ENCODE peak calls at places on chromosomes 11 and 22, in four cellular contexts. M is IMR-90, H is GM12878, R is K562. Y is an unnamed sample.

GRCh38 chr11:119699227-119699626 is 29.8 kb downstream of the NECTIN1 start:
- DNase-seq in M (no peak), H (no peak), R (no peak), Y (no peak)

GRCh38 chr11:104319396-104319795 is 155.4 kb upstream of the PDGFD start:
- DNase-seq in M (no peak), H (no peak), R (no peak), Y (no peak)

GRCh38 chr22:32557424-32557823 is 82.8 kb downstream of the FBXO7 start:
- DNase-seq in M (no peak), H (no peak), R (no peak), Y (no peak)

GRCh38 chr11:94968334-94968958 is 4.9 kb downstream of the CWC15 start:
- DNase-seq in M (peak), H (no peak), R (no peak), Y (no peak)

GRCh38 chr11:71281901-71282300 is 29.5 kb upstream of the SHANK2 start:
- DNase-seq in M (no peak), H (no peak), R (no peak), Y (no peak)

GRCh38 chr22:30880181-30880601 is 88.4 kb downstream of the MORC2 start:
- DNase-seq in M (no peak), H (no peak), R (no peak), Y (no peak)

GRCh38 chr11:134071766-134072403 is 3.0 kb downstream of the JAM3 start:
- DNase-seq in M (peak), H (no peak), R (no peak), Y (no peak)

GRCh38 chr11:1054143-1055108 is 17.9 kb upstream of the MUC6 start:
- DNase-seq in M (no peak), H (no peak), R (no peak), Y (no peak)

GRCh38 chr22:35154937-35155387 is 89.0 kb downstream of the ISX start:
- DNase-seq in M (peak), H (no peak), R (peak), Y (peak)

GRCh38 chr22:49039625-49040024 is 788.0 kb downstream of the BRD1 start:
- DNase-seq in M (no peak), H (no peak), R (no peak), Y (no peak)

GRCh38 chr11:73757598-73757997 is 3.3 kb downstream of the RAB6A start:
- DNase-seq in M (no peak), H (no peak), R (no peak), Y (no peak)

GRCh38 chr11:96257972-96258951 is 84.7 kb downstream of the MAML2 start:
- DNase-seq in M (peak), H (no peak), R (no peak), Y (no peak)

GRCh38 chr11:57541099-57541670 is 3.8 kb downstream of the SMTNL1 start:
- DNase-seq in M (no peak), H (no peak), R (no peak), Y (no peak)

GRCh38 chr11:62905927-62906531 is 15.1 kb downstream of the CHRM1 start:
- DNase-seq in M (peak), H (peak), R (peak), Y (peak)

GRCh38 chr22:32206774-32207758 is 2.2 kb upstream of the RFPL2 start:
- DNase-seq in M (no peak), H (no peak), R (no peak), Y (peak)

GRCh38 chr22:36398602-36399472 is 11.1 kb upstream of the MYH9 start:
- DNase-seq in M (peak), H (no peak), R (no peak), Y (no peak)

GRCh38 chr11:75697906-75698563 is 19.6 kb upstream of the MOGAT2 start:
- DNase-seq in M (no peak), H (no peak), R (no peak), Y (no peak)

GRCh38 chr22:43506487-43506886 is 94.7 kb downstream of the MPPED1 start:
- DNase-seq in M (no peak), H (no peak), R (no peak), Y (no peak)

GRCh38 chr22:20994902-20995241 is 7.0 kb downstream of the THAP7 start:
- DNase-seq in M (no peak), H (no peak), R (no peak), Y (no peak)

GRCh38 chr11:72221386-72221785 is 3.2 kb upstream of the INPPL1 start:
- DNase-seq in M (no peak), H (no peak), R (peak), Y (no peak)

GRCh38 chr11:69358398-69359080 is 64.6 kb downstream of the MYEOV start:
- DNase-seq in M (no peak), H (no peak), R (no peak), Y (no peak)

GRCh38 chr22:30208631-30209603 is 37.6 kb downstream of the LIF start:
- DNase-seq in M (peak), H (no peak), R (peak), Y (no peak)

GRCh38 chr22:49380828-49381114 is 446.9 kb downstream of the BRD1 start:
- DNase-seq in M (no peak), H (no peak), R (no peak), Y (no peak)

DNA sequence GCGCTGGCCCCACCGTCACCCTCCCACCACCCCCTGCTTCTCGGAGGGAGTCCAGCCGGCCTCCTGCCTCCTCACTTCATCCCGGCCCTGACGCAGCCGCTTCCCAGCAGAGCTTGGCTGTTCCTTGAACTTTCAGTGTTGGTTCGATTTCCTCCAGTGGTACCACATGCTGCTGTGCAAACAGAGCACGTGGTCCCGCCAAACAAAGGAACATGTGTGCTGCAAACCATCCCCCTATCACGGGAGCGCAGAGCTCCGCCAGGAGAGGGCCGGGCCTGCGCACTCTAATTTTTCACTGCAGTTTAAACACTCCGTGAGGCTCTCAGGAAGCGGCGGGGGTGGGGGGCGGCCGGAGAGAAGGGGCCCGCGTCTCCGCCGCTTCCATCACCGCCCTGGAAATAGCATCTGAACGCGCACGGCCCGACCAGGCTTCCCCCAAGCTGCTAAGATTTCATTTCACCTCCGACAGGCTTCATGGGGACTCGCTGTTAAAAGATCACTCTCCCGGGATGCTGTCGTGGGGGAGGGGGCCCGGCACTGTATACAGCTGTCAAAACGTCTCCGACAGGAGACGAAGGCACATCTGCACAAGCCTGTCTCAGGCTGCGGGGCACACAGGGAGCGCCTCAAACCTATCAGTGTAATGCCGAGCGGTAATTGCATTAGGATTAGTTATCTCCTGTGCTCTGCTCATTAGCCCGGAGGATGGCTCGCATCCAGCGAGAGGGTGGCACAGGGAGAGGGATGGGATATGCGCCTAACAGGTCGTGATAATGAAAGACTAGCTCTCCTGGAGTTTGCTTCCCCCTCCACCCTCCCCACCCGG is 269.9 kb upstream of the SORL1-AS1 start:
- DNase-seq in M (peak), H (no peak), R (no peak), Y (no peak)
- TF ChIP-seq ELK1 in M (no peak), H (no peak), R (no peak), Y (no peak)

GRCh38 chr11:66966351-66966750 is 8.2 kb upstream of the PC start:
- DNase-seq in M (no peak), H (no peak), R (no peak), Y (no peak)

GRCh38 chr11:66970371-66970807 is 4.7 kb upstream of the C11orf86 start:
- DNase-seq in M (no peak), H (no peak), R (no peak), Y (no peak)

GRCh38 chr11:66969584-66970205 is 5.4 kb upstream of the C11orf86 start:
- DNase-seq in M (peak), H (no peak), R (no peak), Y (no peak)

GRCh38 chr11:66970808-66971442 is 4.2 kb upstream of the C11orf86 start:
- DNase-seq in M (peak), H (no peak), R (no peak), Y (peak)

DNA sequence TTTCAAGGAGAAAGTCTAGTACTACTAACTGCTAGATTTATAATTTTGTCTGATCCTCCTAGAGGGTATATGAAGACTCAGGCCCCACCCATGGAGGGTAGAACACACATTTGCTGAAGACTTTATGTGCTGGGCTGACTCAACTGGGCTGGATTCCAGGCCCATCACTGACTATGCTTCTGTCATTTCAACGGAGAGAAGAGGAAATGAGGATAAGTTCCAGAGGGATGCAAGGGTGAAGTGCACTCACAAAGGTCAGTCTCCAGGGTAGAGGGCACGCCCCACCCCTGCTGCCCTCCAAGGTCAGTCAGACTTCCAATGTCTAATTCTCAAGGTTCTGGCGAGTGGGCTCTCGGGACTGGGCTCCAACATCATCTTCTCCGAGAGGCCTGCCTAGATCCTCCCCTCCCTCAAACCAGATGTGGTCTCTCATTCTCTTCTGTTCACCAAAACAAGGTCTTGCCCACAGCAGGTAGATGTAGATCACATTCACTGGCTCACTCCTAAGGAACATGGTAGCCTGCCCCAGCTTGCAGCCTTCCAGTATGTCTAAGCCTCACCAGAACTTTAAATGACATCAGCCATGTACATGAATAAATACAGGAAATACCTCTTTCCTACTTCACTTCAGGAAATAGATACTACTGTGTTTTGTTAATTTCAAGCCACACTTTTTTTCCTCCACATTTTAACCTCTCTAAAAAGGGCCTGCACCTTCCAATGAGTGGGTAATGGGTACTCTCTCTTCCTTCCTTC is 7.3 kb upstream of the C11orf86 start:
- DNase-seq in M (peak), H (no peak), R (no peak), Y (peak)
- H3K27ac ChIP-seq in M (peak), H (no peak), R (no peak), Y (peak)

GRCh38 chr11:77193167-77193566 is 65.1 kb downstream of the MYO7A start:
- DNase-seq in M (no peak), H (no peak), R (no peak), Y (no peak)

GRCh38 chr11:77193915-77194830 is 66.1 kb downstream of the MYO7A start:
- DNase-seq in M (no peak), H (no peak), R (no peak), Y (no peak)

GRCh38 chr11:77196961-77197360 is 68.9 kb downstream of the MYO7A start:
- DNase-seq in M (no peak), H (no peak), R (no peak), Y (no peak)

GRCh38 chr11:77197626-77198320 is 69.7 kb downstream of the MYO7A start:
- DNase-seq in M (no peak), H (no peak), R (no peak), Y (no peak)

DNA sequence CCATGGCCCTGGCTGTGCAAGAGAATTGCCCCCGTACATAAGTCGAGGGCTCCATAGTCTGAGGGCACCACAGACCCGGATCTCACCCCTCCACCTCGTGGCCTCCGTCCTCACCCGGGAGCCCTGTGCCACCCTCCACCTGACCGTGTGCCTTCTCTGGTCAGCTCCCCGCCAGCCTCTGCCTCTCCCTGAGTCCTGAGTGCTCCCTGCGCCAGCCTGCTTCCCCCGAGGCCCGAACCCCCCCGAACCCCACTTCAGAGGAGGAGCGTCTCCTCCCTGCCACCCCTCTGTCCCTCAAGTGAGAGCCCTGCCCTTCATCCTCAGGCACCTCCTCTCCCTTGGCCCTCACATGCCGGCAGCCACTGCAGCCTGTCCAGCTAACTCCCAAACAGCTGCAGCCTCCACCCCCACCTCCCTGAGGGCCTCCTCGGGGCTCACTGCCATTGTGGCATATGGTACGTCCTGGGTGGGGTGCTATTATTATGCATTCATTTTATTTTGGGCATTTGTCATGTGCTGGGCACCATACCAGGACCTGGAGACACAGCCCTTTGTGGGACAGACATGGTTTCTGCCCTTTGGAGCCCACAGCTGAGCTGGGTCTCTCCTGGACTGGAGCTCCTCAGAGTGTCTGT is 67.1 kb downstream of the MYO7A start:
- DNase-seq in M (no peak), H (no peak), R (no peak), Y (no peak)
- TF ChIP-seq USF2 in M (no peak), H (no peak), R (no peak), Y (no peak)

GRCh38 chr11:112588252-112588668 is 327.6 kb upstream of the PLET1 start:
- DNase-seq in M (peak), H (peak), R (peak), Y (peak)
- TF ChIP-seq ELK1 in M (no peak), H (no peak), R (no peak), Y (no peak)

GRCh38 chr11:9143726-9144125 is 52.3 kb upstream of the SCUBE2 start:
- DNase-seq in M (no peak), H (no peak), R (no peak), Y (no peak)
- H3K27ac ChIP-seq in M (no peak), H (no peak), R (no peak), Y (no peak)

GRCh38 chr11:60372767-60373166 is 5.6 kb upstream of the MS4A7 start:
- DNase-seq in M (no peak), H (no peak), R (no peak), Y (no peak)

GRCh38 chr11:60376601-60377000 is 1.7 kb upstream of the MS4A7 start:
- DNase-seq in M (no peak), H (no peak), R (no peak), Y (no peak)

GRCh38 chr11:60377737-60378136 is 595 bp upstream of the MS4A7 start:
- DNase-seq in M (no peak), H (peak), R (no peak), Y (no peak)

DNA sequence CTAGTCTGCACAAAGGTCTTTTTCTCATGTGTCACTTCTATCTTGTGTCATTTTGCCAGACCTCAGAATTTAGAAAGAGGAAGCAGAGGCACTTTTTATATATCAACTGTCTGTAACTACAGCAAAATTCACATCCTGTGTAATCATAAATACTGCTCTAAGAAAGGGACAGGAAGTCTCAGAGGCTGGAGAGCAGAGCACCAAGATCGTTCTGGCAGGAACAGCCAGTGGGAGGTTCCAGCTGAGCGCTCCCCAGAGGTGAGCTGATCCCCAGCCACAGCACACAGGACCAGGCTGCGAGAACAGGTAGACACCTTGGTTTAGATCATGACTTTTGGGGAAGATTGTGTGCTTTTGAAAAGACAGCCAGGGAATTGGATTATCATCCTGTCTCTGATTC is at the start of gene MS4A7:
- DNase-seq in M (no peak), H (peak), R (no peak), Y (no peak)
- TF ChIP-seq USF2 in M (no peak), H (no peak), R (no peak), Y (no peak)

DNA sequence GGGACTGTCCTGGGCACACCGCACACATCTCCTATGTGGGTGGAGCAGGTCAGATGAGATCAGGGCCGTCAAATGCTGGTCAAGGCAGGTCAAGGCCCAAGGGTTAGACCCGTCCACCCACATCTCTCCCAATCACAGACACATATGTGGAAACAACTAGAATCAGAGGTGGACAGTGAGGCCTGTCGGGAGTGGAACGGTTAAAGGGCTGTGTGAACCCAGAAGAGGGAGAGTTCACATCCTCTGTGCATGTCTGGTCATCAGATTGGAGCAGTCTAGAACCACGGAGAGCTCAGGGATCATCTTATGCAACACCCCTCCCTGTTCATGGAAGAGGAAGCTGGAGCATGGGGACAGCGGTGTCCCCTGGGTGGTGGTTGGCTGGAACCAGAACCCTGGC is 5.9 kb downstream of the ARL2 start:
- DNase-seq in M (no peak), H (no peak), R (no peak), Y (no peak)
- TF ChIP-seq ELK1 in M (no peak), H (no peak), R (no peak), Y (no peak)

DNA sequence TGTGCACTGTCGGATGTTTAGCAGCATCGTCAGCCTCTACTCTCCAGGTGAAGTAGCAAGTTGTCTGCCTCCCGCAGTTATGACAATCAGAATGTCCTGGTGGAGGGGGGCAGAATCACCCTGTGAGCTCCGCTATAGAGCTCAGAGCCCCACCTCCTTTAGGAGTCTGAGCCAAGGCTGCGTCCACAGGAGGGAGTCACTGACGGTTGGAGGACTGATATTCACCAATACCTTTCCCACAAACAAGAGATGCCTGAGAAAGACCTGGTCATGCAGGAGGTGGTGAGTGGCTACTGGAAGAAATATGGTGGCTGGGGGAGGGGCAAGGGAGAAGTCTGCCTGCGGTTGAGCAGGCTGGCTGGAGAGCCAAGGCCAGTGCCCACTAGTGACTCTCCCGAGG is 41.7 kb upstream of the ADA2 start:
- DNase-seq in M (no peak), H (no peak), R (no peak), Y (no peak)
- H3K27ac ChIP-seq in M (no peak), H (no peak), R (no peak), Y (no peak)

Y was measured in A549.